ENCODE peak calls at places on chromosome 4, in nine cellular contexts. X, K, B, E, J, Q, I, H and W are unnamed samples.

GRCh38 chr4:157957905-157958304 is 214.9 kb downstream of the GASK1B start:
- DNase-seq in X (no peak), K (no peak), B (no peak), E (no peak), J (no peak), Q (no peak), I (no peak), H (no peak), W (no peak)

GRCh38 chr4:174592985-174593335 is 70.7 kb upstream of the HPGD start:
- DNase-seq in X (no peak), K (peak; percentile 17), B (peak; percentile 62), E (peak; percentile 63), J (peak; percentile 60), Q (no peak), I (no peak), H (no peak), W (no peak)

GRCh38 chr4:48138936-48139335 is 4.9 kb upstream of the TXK start:
- DNase-seq in X (no peak), K (no peak), B (no peak), E (no peak), J (no peak), Q (no peak), I (no peak), H (no peak), W (no peak)

GRCh38 chr4:5566526-5566925 is 141.8 kb downstream of the EVC2 start:
- DNase-seq in X (no peak), K (no peak), B (no peak), E (no peak), J (no peak), Q (no peak), I (no peak), H (no peak), W (no peak)

GRCh38 chr4:172547724-172548123 is 620.9 kb upstream of the GALNT7 start:
- DNase-seq in X (no peak), K (no peak), B (no peak), E (no peak), J (no peak), Q (no peak), I (no peak), H (no peak), W (no peak)

GRCh38 chr4:39621582-39621981 is 17.1 kb downstream of the SMIM14 start:
- DNase-seq in X (peak; percentile 59), K (peak; percentile 11), B (peak; percentile 68), E (peak; percentile 28), J (peak; percentile 89), Q (no peak), I (no peak), H (peak; percentile 84), W (peak; percentile 66)

GRCh38 chr4:56410247-56410646 is 23.0 kb upstream of the AASDH start:
- DNase-seq in X (no peak), K (peak; percentile 96), B (peak; percentile 98), E (peak; percentile 29), J (peak; percentile 99), Q (no peak), I (no peak), H (no peak), W (peak; percentile 51)

GRCh38 chr4:8268901-8269534 is 536 bp upstream of the HTRA3 start:
- DNase-seq in X (no peak), K (no peak), B (no peak), E (no peak), J (no peak), Q (no peak), I (no peak), H (no peak), W (no peak)

GRCh38 chr4:9898596-9899345 is 117.3 kb downstream of the DRD5 start:
- DNase-seq in X (no peak), K (peak; percentile 17), B (peak; percentile 69), E (peak; percentile 48), J (peak; percentile 70), Q (peak; percentile 54), I (no peak), H (no peak), W (no peak)

GRCh38 chr4:32884198-32884597 is 2164.0 kb downstream of the PCDH7 start:
- DNase-seq in X (no peak), K (no peak), B (peak; percentile 40), E (no peak), J (no peak), Q (no peak), I (no peak), H (no peak), W (no peak)

GRCh38 chr4:150479665-150480064 is 102.3 kb upstream of the MAB21L2 start:
- DNase-seq in X (no peak), K (no peak), B (no peak), E (no peak), J (no peak), Q (no peak), I (no peak), H (no peak), W (no peak)

GRCh38 chr4:143701365-143701764 is 890 bp upstream of the FREM3 start:
- DNase-seq in X (no peak), K (no peak), B (no peak), E (no peak), J (no peak), Q (no peak), I (no peak), H (no peak), W (no peak)

GRCh38 chr4:188780686-188781085 is 641.4 kb downstream of the TRIML1 start:
- DNase-seq in X (no peak), K (no peak), B (no peak), E (no peak), J (peak; percentile 17), Q (no peak), I (no peak), H (no peak), W (no peak)

GRCh38 chr4:2248044-2248780 is 6.3 kb upstream of the HAUS3 start:
- DNase-seq in X (no peak), K (no peak), B (no peak), E (no peak), J (no peak), Q (no peak), I (no peak), H (no peak), W (no peak)

GRCh38 chr4:11214281-11214680 is 214.4 kb downstream of the HS3ST1 start:
- DNase-seq in X (no peak), K (no peak), B (no peak), E (no peak), J (no peak), Q (no peak), I (no peak), H (no peak), W (no peak)

DNA sequence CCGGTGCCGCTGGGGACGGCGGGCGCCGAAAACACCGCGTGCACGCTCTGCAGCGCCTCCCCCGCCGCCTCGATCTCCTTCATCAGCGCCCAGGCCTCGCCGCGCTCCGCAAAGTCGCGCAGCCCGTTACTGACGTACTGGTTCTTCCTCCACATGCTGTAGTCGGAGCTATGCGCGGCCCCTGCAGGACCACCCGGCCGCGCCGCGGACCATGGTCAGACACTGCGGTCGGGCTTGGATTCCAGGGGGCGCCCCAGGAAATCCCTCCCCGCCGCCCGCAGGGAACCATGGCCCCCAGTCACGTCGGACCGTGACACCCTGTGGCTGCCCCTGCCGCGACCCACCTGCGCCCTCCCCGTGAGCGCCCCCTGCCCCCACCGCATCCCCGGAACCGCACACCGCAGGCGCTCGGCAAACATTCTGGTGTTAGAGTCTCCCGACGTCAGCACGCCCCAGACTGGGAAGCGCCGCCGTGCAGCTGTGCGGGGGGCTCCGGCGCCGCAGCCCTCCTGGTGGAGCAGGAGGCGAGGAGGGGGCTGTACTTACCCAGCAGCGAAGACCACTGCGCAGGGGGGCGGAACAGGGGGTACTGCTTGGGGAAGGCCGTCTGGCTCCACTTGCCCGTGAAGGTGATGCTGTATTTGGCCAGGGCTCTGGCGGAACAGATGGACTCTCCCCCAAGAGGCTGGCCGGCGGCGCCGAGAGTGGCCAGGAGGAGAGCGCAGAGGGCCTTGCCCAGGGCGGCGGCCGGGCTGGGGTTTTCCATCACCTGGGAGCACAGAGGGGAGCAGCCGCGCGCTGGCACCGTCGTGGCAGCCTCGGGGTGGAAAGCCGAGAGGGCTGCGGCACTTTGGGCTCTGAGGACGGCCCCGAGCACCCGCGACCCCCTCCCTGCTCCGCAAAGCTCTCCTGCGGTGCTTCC is 816 bp downstream of the SPON2 start:
- DNase-seq in X (peak; percentile 45), K (no peak), B (no peak), E (no peak), J (no peak), Q (no peak), I (no peak), H (peak; percentile 68), W (no peak)
- TF ChIP-seq CTCF in X (no peak), K (no peak), B (no peak), E (no peak), J (no peak), Q (no peak), I (no peak), H (no peak), W (no peak)

GRCh38 chr4:153205028-153205648 is 895 bp downstream of the TRIM2 start:
- DNase-seq in X (no peak), K (no peak), B (no peak), E (no peak), J (no peak), Q (no peak), I (no peak), H (no peak), W (peak; percentile 80)
- H3K4me3 ChIP-seq in X (peak overlapping the region; percentile 52), K (no peak overlapping the region), B (peak overlapping the region; percentile 35), E (no peak overlapping the region), J (no peak overlapping the region), Q (peak overlapping the region; percentile 60), I (no peak overlapping the region), H (no peak overlapping the region), W (peak overlapping the region; percentile 69)

DNA sequence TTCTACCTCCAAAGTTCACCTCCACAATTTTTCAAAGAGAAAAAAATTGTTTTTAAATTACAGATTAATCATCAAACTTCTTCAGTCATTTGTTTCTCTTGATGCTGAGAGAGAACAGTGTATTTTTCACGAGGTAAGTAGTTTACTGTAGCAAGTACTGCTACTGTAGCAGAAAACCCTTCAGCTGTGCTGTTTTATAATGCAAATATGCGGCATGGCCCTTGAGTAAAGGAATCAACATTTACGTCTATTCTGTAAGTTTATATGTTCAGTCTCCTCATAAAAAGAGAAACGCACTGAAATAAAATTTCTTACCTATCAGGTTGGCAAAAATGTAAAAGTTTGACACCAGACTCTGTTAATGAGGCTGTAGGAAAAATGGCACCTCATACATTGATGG is 399.0 kb downstream of the NKX6-1 start:
- DNase-seq in X (no peak), K (no peak), B (no peak), E (no peak), J (no peak), Q (no peak), I (no peak), H (no peak), W (no peak)
- TF ChIP-seq CTCF in X (no peak), K (no peak), B (no peak), E (no peak), J (no peak), Q (no peak), I (no peak), H (no peak), W (no peak)

DNA sequence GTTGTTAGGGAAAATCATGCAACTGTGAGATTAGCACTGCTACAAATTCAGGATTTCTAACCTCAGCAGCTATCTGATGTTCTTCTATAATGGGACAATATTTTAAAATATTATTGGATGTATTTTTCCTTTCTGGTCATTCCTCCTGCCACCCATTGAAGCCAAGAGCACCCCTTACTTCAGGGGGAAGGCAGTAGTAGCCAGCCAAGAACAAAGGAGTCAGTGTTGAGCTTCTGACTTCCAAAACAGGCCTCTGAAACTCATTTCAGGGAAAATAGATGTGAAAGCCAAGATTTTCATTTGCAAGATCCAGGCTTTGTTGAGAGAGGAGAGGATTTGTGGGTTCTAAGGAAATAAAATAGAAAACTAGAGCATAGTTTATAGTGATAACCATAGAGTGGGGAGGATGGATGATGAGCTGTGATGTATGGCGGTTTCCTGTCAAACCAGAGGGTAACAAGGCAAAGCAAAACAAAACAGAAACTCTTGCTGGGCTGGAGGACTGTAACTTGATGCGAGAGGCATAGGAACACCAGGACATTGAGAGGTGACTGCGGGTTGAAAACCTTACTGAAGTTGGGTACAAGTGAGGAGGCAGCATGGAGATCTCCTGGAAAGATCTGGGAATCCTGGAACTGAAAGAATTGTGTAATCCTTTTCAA is 173.7 kb upstream of the LEF1 start:
- DNase-seq in X (no peak), K (no peak), B (no peak), E (no peak), J (no peak), Q (no peak), I (no peak), H (no peak), W (no peak)
- H3K4me3 ChIP-seq in X (no peak overlapping the region), K (no peak overlapping the region), B (no peak overlapping the region), E (no peak overlapping the region), J (no peak overlapping the region), Q (no peak overlapping the region), I (no peak overlapping the region), H (no peak overlapping the region), W (no peak overlapping the region)